ENCODE peak calls at places on chromosomes 13 and 19, in five cellular contexts. V is AG09319, Y is left ventricle myocardium superior, J is NCI-H774, U is GM23338. P is an unnamed sample.

GRCh38 chr13:109233293-109233692 is 553.1 kb downstream of the IRS2 start:
- DNase-seq in V (no peak), Y (no peak), J (no peak), U (no peak), P (no peak)

GRCh38 chr19:52170863-52171320 is 529 bp downstream of the ZNF836 start:
- DNase-seq in V (no peak), Y (peak), J (no peak), U (peak), P (no peak)

GRCh38 chr19:53254451-53255341 is at the start of gene ZNF677:
- DNase-seq in V (peak), Y (peak), J (peak), U (peak), P (peak)

GRCh38 chr19:49801401-49801888 is 11.6 kb downstream of the FUZ start:
- DNase-seq in V (no peak), Y (no peak), J (no peak), U (no peak), P (no peak)

GRCh38 chr13:22562116-22562515 is 618.7 kb upstream of the SGCG start:
- DNase-seq in V (no peak), Y (no peak), J (no peak), U (no peak), P (no peak)

GRCh38 chr13:110412132-110412912 is 105.2 kb downstream of the COL4A2 start:
- DNase-seq in V (peak), Y (peak), J (peak), U (peak), P (peak)

GRCh38 chr19:2047449-2048103 is 3.5 kb downstream of the MKNK2 start:
- DNase-seq in V (no peak), Y (peak), J (no peak), U (no peak), P (no peak)

GRCh38 chr19:41564515-41565383 is 11.2 kb upstream of the CEACAM21 start:
- DNase-seq in V (no peak), Y (no peak), J (no peak), U (peak), P (no peak)

P was measured in T follicular helper cell.